ENCODE peak calls at places on chromosomes 3 and 15, in six cellular contexts. One of them, this sample, is unnamed.

GRCh38 chr15:85289677-85290365 is 90.6 kb upstream of the AKAP13 start:
- DNase-seq in B cell: no peak
- DNase-seq in cerebellum: peak; percentile 39
- DNase-seq in pons: peak; percentile 78
- DNase-seq in NCI-H1048: peak; percentile 64
- DNase-seq in stimulated activated CD4-positive, alpha-beta T cell treated with anti-CD3 and anti-CD28 coated beads, TNF-alpha, amount 100 ng/mL, for 24 hours: no peak
- DNase-seq in this sample: peak; percentile 59

GRCh38 chr3:107590786-107591185 is 68.0 kb downstream of the BBX start:
- DNase-seq in NCI-H1048: no peak
- DNase-seq in pons: no peak
- DNase-seq in B cell: no peak
- DNase-seq in cerebellum: no peak
- DNase-seq in stimulated activated CD4-positive, alpha-beta T cell treated with anti-CD3 and anti-CD28 coated beads, TNF-alpha, amount 100 ng/mL, for 24 hours: no peak
- DNase-seq in this sample: no peak

GRCh38 chr15:74525946-74526345 is 15.1 kb upstream of the ARID3B start:
- DNase-seq in stimulated activated CD4-positive, alpha-beta T cell treated with anti-CD3 and anti-CD28 coated beads, TNF-alpha, amount 100 ng/mL, for 24 hours: no peak
- DNase-seq in pons: no peak
- DNase-seq in NCI-H1048: no peak
- DNase-seq in cerebellum: no peak
- DNase-seq in B cell: no peak
- DNase-seq in this sample: no peak

GRCh38 chr15:79025201-79025600 is 65.4 kb downstream of the RASGRF1 start:
- DNase-seq in stimulated activated CD4-positive, alpha-beta T cell treated with anti-CD3 and anti-CD28 coated beads, TNF-alpha, amount 100 ng/mL, for 24 hours: no peak
- DNase-seq in B cell: peak; percentile 82
- DNase-seq in cerebellum: no peak
- DNase-seq in NCI-H1048: no peak
- DNase-seq in pons: no peak
- DNase-seq in this sample: no peak

GRCh38 chr3:194306109-194306686 is 44.9 kb downstream of the CPN2 start:
- DNase-seq in pons: no peak
- DNase-seq in cerebellum: no peak
- DNase-seq in NCI-H1048: no peak
- DNase-seq in B cell: peak; percentile 85
- DNase-seq in stimulated activated CD4-positive, alpha-beta T cell treated with anti-CD3 and anti-CD28 coated beads, TNF-alpha, amount 100 ng/mL, for 24 hours: peak; percentile 31
- DNase-seq in this sample: no peak

GRCh38 chr15:69398541-69398940 is 15.6 kb upstream of the KIF23 start:
- DNase-seq in NCI-H1048: no peak
- DNase-seq in stimulated activated CD4-positive, alpha-beta T cell treated with anti-CD3 and anti-CD28 coated beads, TNF-alpha, amount 100 ng/mL, for 24 hours: no peak
- DNase-seq in pons: no peak
- DNase-seq in cerebellum: no peak
- DNase-seq in B cell: no peak
- DNase-seq in this sample: no peak

GRCh38 chr3:125403789-125404188 is 28.7 kb upstream of the ZNF148 start:
- DNase-seq in NCI-H1048: no peak
- DNase-seq in cerebellum: no peak
- DNase-seq in pons: peak; percentile 4
- DNase-seq in stimulated activated CD4-positive, alpha-beta T cell treated with anti-CD3 and anti-CD28 coated beads, TNF-alpha, amount 100 ng/mL, for 24 hours: no peak
- DNase-seq in B cell: no peak
- DNase-seq in this sample: no peak

GRCh38 chr15:76199106-76200082 is 111.9 kb downstream of the ETFA start:
- DNase-seq in B cell: no peak
- DNase-seq in cerebellum: peak; percentile 70
- DNase-seq in NCI-H1048: no peak
- DNase-seq in pons: no peak
- DNase-seq in stimulated activated CD4-positive, alpha-beta T cell treated with anti-CD3 and anti-CD28 coated beads, TNF-alpha, amount 100 ng/mL, for 24 hours: no peak
- DNase-seq in this sample: peak; percentile 60

GRCh38 chr15:43808435-43808950 is 8.1 kb downstream of the HYPK start:
- DNase-seq in stimulated activated CD4-positive, alpha-beta T cell treated with anti-CD3 and anti-CD28 coated beads, TNF-alpha, amount 100 ng/mL, for 24 hours: no peak
- DNase-seq in cerebellum: no peak
- DNase-seq in pons: no peak
- DNase-seq in NCI-H1048: no peak
- DNase-seq in B cell: no peak
- DNase-seq in this sample: no peak

GRCh38 chr3:44065311-44065710 is 176.4 kb upstream of the TOPAZ1 start:
- DNase-seq in B cell: no peak
- DNase-seq in pons: peak; percentile 69
- DNase-seq in cerebellum: no peak
- DNase-seq in stimulated activated CD4-positive, alpha-beta T cell treated with anti-CD3 and anti-CD28 coated beads, TNF-alpha, amount 100 ng/mL, for 24 hours: no peak
- DNase-seq in NCI-H1048: no peak
- DNase-seq in this sample: peak; percentile 9

GRCh38 chr3:186971578-186971977 is 41.3 kb downstream of the ST6GAL1 start:
- DNase-seq in cerebellum: no peak
- DNase-seq in pons: peak; percentile 55
- DNase-seq in stimulated activated CD4-positive, alpha-beta T cell treated with anti-CD3 and anti-CD28 coated beads, TNF-alpha, amount 100 ng/mL, for 24 hours: no peak
- DNase-seq in B cell: no peak
- DNase-seq in NCI-H1048: no peak
- DNase-seq in this sample: no peak

GRCh38 chr15:69452702-69453513 is at the start of gene RPLP1:
- DNase-seq in pons: peak; percentile 97
- DNase-seq in cerebellum: peak; percentile 96
- DNase-seq in stimulated activated CD4-positive, alpha-beta T cell treated with anti-CD3 and anti-CD28 coated beads, TNF-alpha, amount 100 ng/mL, for 24 hours: peak; percentile 92
- DNase-seq in B cell: peak; percentile 97
- DNase-seq in NCI-H1048: peak; percentile 87
- DNase-seq in this sample: peak; percentile 98

GRCh38 chr3:121722346-121722745 is 27.2 kb downstream of the GOLGB1 start:
- DNase-seq in stimulated activated CD4-positive, alpha-beta T cell treated with anti-CD3 and anti-CD28 coated beads, TNF-alpha, amount 100 ng/mL, for 24 hours: no peak
- DNase-seq in pons: no peak
- DNase-seq in NCI-H1048: no peak
- DNase-seq in B cell: no peak
- DNase-seq in cerebellum: no peak
- DNase-seq in this sample: no peak

GRCh38 chr15:40536501-40536900 is 28.3 kb downstream of the CCDC32 start:
- DNase-seq in pons: no peak
- DNase-seq in NCI-H1048: no peak
- DNase-seq in stimulated activated CD4-positive, alpha-beta T cell treated with anti-CD3 and anti-CD28 coated beads, TNF-alpha, amount 100 ng/mL, for 24 hours: no peak
- DNase-seq in cerebellum: no peak
- DNase-seq in B cell: no peak
- DNase-seq in this sample: no peak

GRCh38 chr3:134916276-134916961 is 121.4 kb downstream of the EPHB1 start:
- DNase-seq in NCI-H1048: no peak
- DNase-seq in cerebellum: no peak
- DNase-seq in B cell: no peak
- DNase-seq in stimulated activated CD4-positive, alpha-beta T cell treated with anti-CD3 and anti-CD28 coated beads, TNF-alpha, amount 100 ng/mL, for 24 hours: no peak
- DNase-seq in pons: no peak
- DNase-seq in this sample: no peak

GRCh38 chr3:155676252-155676981 is 68.5 kb downstream of the PLCH1 start:
- DNase-seq in stimulated activated CD4-positive, alpha-beta T cell treated with anti-CD3 and anti-CD28 coated beads, TNF-alpha, amount 100 ng/mL, for 24 hours: no peak
- DNase-seq in B cell: no peak
- DNase-seq in pons: peak; percentile 22
- DNase-seq in cerebellum: no peak
- DNase-seq in NCI-H1048: peak; percentile 40
- DNase-seq in this sample: peak; percentile 24

GRCh38 chr3:59250600-59250999 is 200.8 kb upstream of the CFAP20DC start:
- DNase-seq in cerebellum: no peak
- DNase-seq in B cell: no peak
- DNase-seq in NCI-H1048: no peak
- DNase-seq in pons: no peak
- DNase-seq in stimulated activated CD4-positive, alpha-beta T cell treated with anti-CD3 and anti-CD28 coated beads, TNF-alpha, amount 100 ng/mL, for 24 hours: no peak
- DNase-seq in this sample: no peak

GRCh38 chr3:155302476-155302875 is 9.0 kb upstream of the STRIT1 start:
- DNase-seq in cerebellum: no peak
- DNase-seq in stimulated activated CD4-positive, alpha-beta T cell treated with anti-CD3 and anti-CD28 coated beads, TNF-alpha, amount 100 ng/mL, for 24 hours: no peak
- DNase-seq in B cell: no peak
- DNase-seq in NCI-H1048: no peak
- DNase-seq in pons: no peak
- DNase-seq in this sample: no peak

GRCh38 chr3:4680881-4681300 is 187.7 kb downstream of the ITPR1 start:
- DNase-seq in cerebellum: no peak
- DNase-seq in B cell: no peak
- DNase-seq in stimulated activated CD4-positive, alpha-beta T cell treated with anti-CD3 and anti-CD28 coated beads, TNF-alpha, amount 100 ng/mL, for 24 hours: no peak
- DNase-seq in NCI-H1048: no peak
- DNase-seq in pons: no peak
- DNase-seq in this sample: no peak

GRCh38 chr15:57248074-57248473 is 128.2 kb upstream of the CGNL1 start:
- DNase-seq in NCI-H1048: no peak
- DNase-seq in cerebellum: no peak
- DNase-seq in stimulated activated CD4-positive, alpha-beta T cell treated with anti-CD3 and anti-CD28 coated beads, TNF-alpha, amount 100 ng/mL, for 24 hours: no peak
- DNase-seq in pons: no peak
- DNase-seq in B cell: no peak
- DNase-seq in this sample: no peak

GRCh38 chr3:179512398-179512797 is 50.3 kb upstream of the ACTL6A start:
- DNase-seq in stimulated activated CD4-positive, alpha-beta T cell treated with anti-CD3 and anti-CD28 coated beads, TNF-alpha, amount 100 ng/mL, for 24 hours: no peak
- DNase-seq in pons: peak; percentile 65
- DNase-seq in cerebellum: peak; percentile 7
- DNase-seq in NCI-H1048: no peak
- DNase-seq in B cell: no peak
- DNase-seq in this sample: peak; percentile 10

GRCh38 chr3:44482721-44483120 is 5.3 kb upstream of the ZNF445 start:
- DNase-seq in stimulated activated CD4-positive, alpha-beta T cell treated with anti-CD3 and anti-CD28 coated beads, TNF-alpha, amount 100 ng/mL, for 24 hours: no peak
- DNase-seq in cerebellum: no peak
- DNase-seq in pons: no peak
- DNase-seq in B cell: no peak
- DNase-seq in NCI-H1048: no peak
- DNase-seq in this sample: no peak

GRCh38 chr3:52023101-52023770 is 27.5 kb upstream of the RPL29 start:
- DNase-seq in NCI-H1048: no peak
- DNase-seq in B cell: no peak
- DNase-seq in pons: no peak
- DNase-seq in cerebellum: no peak
- DNase-seq in stimulated activated CD4-positive, alpha-beta T cell treated with anti-CD3 and anti-CD28 coated beads, TNF-alpha, amount 100 ng/mL, for 24 hours: no peak
- DNase-seq in this sample: no peak

GRCh38 chr15:69392352-69392751 is 21.8 kb upstream of the KIF23 start:
- DNase-seq in NCI-H1048: no peak
- DNase-seq in cerebellum: no peak
- DNase-seq in pons: no peak
- DNase-seq in stimulated activated CD4-positive, alpha-beta T cell treated with anti-CD3 and anti-CD28 coated beads, TNF-alpha, amount 100 ng/mL, for 24 hours: no peak
- DNase-seq in B cell: no peak
- DNase-seq in this sample: no peak